ENCODE peak calls at places on chromosomes 2 and 18, in five cellular contexts. One of them, this sample, is unnamed.

GRCh38 chr2:101500175-101500574 is 25.3 kb upstream of the RFX8 start:
- DNase-seq in GM23338: no peak
- DNase-seq in fibroblast of the aortic adventitia: peak
- DNase-seq in effector CD8-positive, alpha-beta T cell: no peak
- DNase-seq in T-helper 1 cell: no peak
- DNase-seq in this sample: no peak

GRCh38 chr2:120105360-120105759 is 92.5 kb downstream of the EPB41L5 start:
- DNase-seq in T-helper 1 cell: no peak
- DNase-seq in effector CD8-positive, alpha-beta T cell: no peak
- DNase-seq in fibroblast of the aortic adventitia: no peak
- DNase-seq in GM23338: no peak
- DNase-seq in this sample: no peak

GRCh38 chr2:138902239-138902871 is 122.2 kb upstream of the NXPH2 start:
- DNase-seq in T-helper 1 cell: no peak
- DNase-seq in effector CD8-positive, alpha-beta T cell: no peak
- DNase-seq in fibroblast of the aortic adventitia: no peak
- DNase-seq in GM23338: no peak
- DNase-seq in this sample: no peak

GRCh38 chr2:46555011-46555410 is 75.6 kb downstream of the TMEM247 start:
- DNase-seq in GM23338: peak
- DNase-seq in fibroblast of the aortic adventitia: no peak
- DNase-seq in T-helper 1 cell: no peak
- DNase-seq in effector CD8-positive, alpha-beta T cell: peak
- DNase-seq in this sample: no peak

GRCh38 chr2:119694994-119695521 is 16.1 kb downstream of the TMEM177 start:
- DNase-seq in GM23338: no peak
- DNase-seq in T-helper 1 cell: no peak
- DNase-seq in effector CD8-positive, alpha-beta T cell: no peak
- DNase-seq in fibroblast of the aortic adventitia: peak
- DNase-seq in this sample: no peak

GRCh38 chr2:161873689-161874088 is 200.3 kb downstream of the DPP4 start:
- DNase-seq in GM23338: peak
- DNase-seq in effector CD8-positive, alpha-beta T cell: no peak
- DNase-seq in T-helper 1 cell: no peak
- DNase-seq in fibroblast of the aortic adventitia: no peak
- DNase-seq in this sample: no peak

GRCh38 chr2:183291436-183291835 is 167.2 kb downstream of the NUP35 start:
- DNase-seq in GM23338: no peak
- DNase-seq in fibroblast of the aortic adventitia: no peak
- DNase-seq in T-helper 1 cell: no peak
- DNase-seq in effector CD8-positive, alpha-beta T cell: no peak
- DNase-seq in this sample: no peak

GRCh38 chr2:227160164-227160563 is 3.8 kb downstream of the COL4A4 start:
- DNase-seq in GM23338: no peak
- DNase-seq in T-helper 1 cell: no peak
- DNase-seq in fibroblast of the aortic adventitia: no peak
- DNase-seq in effector CD8-positive, alpha-beta T cell: no peak
- DNase-seq in this sample: no peak

GRCh38 chr2:101360229-101360628 is 27.1 kb downstream of the CREG2 start:
- DNase-seq in fibroblast of the aortic adventitia: no peak
- DNase-seq in GM23338: no peak
- DNase-seq in T-helper 1 cell: no peak
- DNase-seq in effector CD8-positive, alpha-beta T cell: no peak
- DNase-seq in this sample: no peak

GRCh38 chr18:54769526-54770464 is 58.5 kb upstream of the RAB27B start:
- DNase-seq in GM23338: no peak
- DNase-seq in effector CD8-positive, alpha-beta T cell: no peak
- DNase-seq in fibroblast of the aortic adventitia: no peak
- DNase-seq in T-helper 1 cell: no peak
- DNase-seq in this sample: no peak

GRCh38 chr2:173898178-173898668 is 67.0 kb downstream of the SP3 start:
- DNase-seq in fibroblast of the aortic adventitia: no peak
- DNase-seq in T-helper 1 cell: no peak
- DNase-seq in GM23338: no peak
- DNase-seq in effector CD8-positive, alpha-beta T cell: no peak
- DNase-seq in this sample: no peak

GRCh38 chr2:63614448-63614968 is 25.7 kb downstream of the MDH1 start:
- DNase-seq in effector CD8-positive, alpha-beta T cell: no peak
- DNase-seq in GM23338: peak
- DNase-seq in fibroblast of the aortic adventitia: peak
- DNase-seq in T-helper 1 cell: no peak
- DNase-seq in this sample: no peak

GRCh38 chr2:168166902-168167510 is 80.4 kb downstream of the STK39 start:
- DNase-seq in effector CD8-positive, alpha-beta T cell: no peak
- DNase-seq in GM23338: no peak
- DNase-seq in T-helper 1 cell: no peak
- DNase-seq in fibroblast of the aortic adventitia: peak
- DNase-seq in this sample: no peak

GRCh38 chr2:65790676-65790935 is 358.2 kb upstream of the SPRED2 start:
- DNase-seq in fibroblast of the aortic adventitia: no peak
- DNase-seq in effector CD8-positive, alpha-beta T cell: no peak
- DNase-seq in T-helper 1 cell: no peak
- DNase-seq in GM23338: peak
- DNase-seq in this sample: no peak

GRCh38 chr2:144071461-144071860 is 448.5 kb downstream of the ZEB2 start:
- DNase-seq in effector CD8-positive, alpha-beta T cell: no peak
- DNase-seq in T-helper 1 cell: no peak
- DNase-seq in fibroblast of the aortic adventitia: peak
- DNase-seq in GM23338: peak
- DNase-seq in this sample: no peak

GRCh38 chr2:74374509-74375205 is 5.5 kb downstream of the DCTN1 start:
- DNase-seq in GM23338: peak
- DNase-seq in fibroblast of the aortic adventitia: peak
- DNase-seq in effector CD8-positive, alpha-beta T cell: no peak
- DNase-seq in T-helper 1 cell: no peak
- DNase-seq in this sample: peak

GRCh38 chr2:85310330-85310729 is 17.5 kb downstream of the TGOLN2 start:
- DNase-seq in fibroblast of the aortic adventitia: no peak
- DNase-seq in effector CD8-positive, alpha-beta T cell: no peak
- DNase-seq in T-helper 1 cell: no peak
- DNase-seq in GM23338: peak
- DNase-seq in this sample: no peak